ENCODE peak calls at places on chromosome 19, in ten cellular contexts. Q, S, V, C, R, E, L, B, D and W are unnamed samples.
A peak's percentile ranks its signal among the peaks of the same experiment; 100 is the strongest.

GRCh38 chr19:17468302-17469091 is 1.8 kb upstream of the SLC27A1 start:
- DNase-seq in Q (no peak), S (peak; percentile 85), V (peak; percentile 77), C (peak; percentile 67), R (no peak), E (peak; percentile 77), L (peak; percentile 86), B (peak; percentile 94), D (no peak), W (no peak)

GRCh38 chr19:49339364-49340068 is 4.3 kb downstream of the CD37 start:
- DNase-seq in Q (peak; percentile 35), S (peak; percentile 87), V (peak; percentile 88), C (peak; percentile 96), R (no peak), E (peak; percentile 88), L (peak; percentile 91), B (peak; percentile 97), D (no peak), W (no peak)

GRCh38 chr19:39253374-39254149 is 4.9 kb upstream of the IFNL4 start:
- DNase-seq in Q (no peak), S (no peak), V (no peak), C (no peak), R (no peak), E (no peak), L (no peak), B (no peak), D (no peak), W (no peak)

GRCh38 chr19:18435848-18436631 is 1.9 kb downstream of the ISYNA1 start:
- DNase-seq in Q (no peak), S (no peak), V (no peak), C (peak; percentile 51), R (no peak), E (peak; percentile 36), L (no peak), B (no peak), D (no peak), W (no peak)

GRCh38 chr19:3923912-3924311 is 9.0 kb upstream of the NMRK2 start:
- DNase-seq in Q (no peak), S (no peak), V (no peak), C (no peak), R (no peak), E (no peak), L (no peak), B (no peak), D (no peak), W (no peak)

GRCh38 chr19:30060872-30061556 is 119.0 kb downstream of the URI1 start:
- DNase-seq in Q (no peak), S (no peak), V (no peak), C (peak; percentile 51), R (no peak), E (no peak), L (no peak), B (no peak), D (no peak), W (no peak)

GRCh38 chr19:44072543-44073401 is 813 bp downstream of the ZNF284 start:
- DNase-seq in Q (no peak), S (no peak), V (no peak), C (no peak), R (no peak), E (no peak), L (no peak), B (no peak), D (no peak), W (no peak)

GRCh38 chr19:17385878-17386611 is 8.0 kb downstream of the CCDC194 start:
- DNase-seq in Q (no peak), S (peak; percentile 65), V (peak; percentile 58), C (peak; percentile 92), R (peak; percentile 74), E (no peak), L (peak; percentile 62), B (peak; percentile 79), D (no peak), W (no peak)

GRCh38 chr19:16334421-16334820 is 9.8 kb downstream of the KLF2 start:
- DNase-seq in Q (no peak), S (no peak), V (no peak), C (no peak), R (no peak), E (no peak), L (no peak), B (no peak), D (no peak), W (no peak)

GRCh38 chr19:35265126-35265995 is 3.4 kb upstream of the USF2 start:
- DNase-seq in Q (no peak), S (peak; percentile 14), V (peak; percentile 36), C (peak; percentile 49), R (no peak), E (no peak), L (peak; percentile 26), B (peak; percentile 53), D (no peak), W (no peak)

GRCh38 chr19:13051581-13052165 is 51.0 kb downstream of the LYL1 start:
- DNase-seq in Q (no peak), S (peak; percentile 88), V (peak; percentile 83), C (peak; percentile 93), R (no peak), E (peak; percentile 77), L (peak; percentile 92), B (peak; percentile 88), D (no peak), W (peak; percentile 99)

GRCh38 chr19:42068361-42068755 is 1.6 kb downstream of the GRIK5 start:
- DNase-seq in Q (no peak), S (no peak), V (no peak), C (no peak), R (no peak), E (no peak), L (no peak), B (no peak), D (no peak), W (no peak)

GRCh38 chr19:15374796-15375440 is 4.7 kb downstream of the AKAP8 start:
- DNase-seq in Q (no peak), S (no peak), V (no peak), C (no peak), R (no peak), E (no peak), L (no peak), B (peak; percentile 90), D (no peak), W (peak; percentile 58)

GRCh38 chr19:1766800-1767352 is 13.6 kb downstream of the ONECUT3 start:
- DNase-seq in Q (no peak), S (no peak), V (no peak), C (no peak), R (no peak), E (no peak), L (no peak), B (no peak), D (no peak), W (no peak)

GRCh38 chr19:1769645-1769985 is 16.3 kb downstream of the ONECUT3 start:
- DNase-seq in Q (no peak), S (no peak), V (no peak), C (peak; percentile 56), R (no peak), E (no peak), L (no peak), B (no peak), D (no peak), W (no peak)

GRCh38 chr19:1767464-1767933 is 14.2 kb downstream of the ONECUT3 start:
- DNase-seq in Q (no peak), S (peak; percentile 51), V (no peak), C (peak; percentile 89), R (peak; percentile 62), E (no peak), L (peak; percentile 28), B (no peak), D (no peak), W (no peak)

GRCh38 chr19:1768918-1769644 is 15.8 kb downstream of the ONECUT3 start:
- DNase-seq in Q (no peak), S (no peak), V (no peak), C (no peak), R (no peak), E (no peak), L (no peak), B (no peak), D (no peak), W (no peak)

DNA sequence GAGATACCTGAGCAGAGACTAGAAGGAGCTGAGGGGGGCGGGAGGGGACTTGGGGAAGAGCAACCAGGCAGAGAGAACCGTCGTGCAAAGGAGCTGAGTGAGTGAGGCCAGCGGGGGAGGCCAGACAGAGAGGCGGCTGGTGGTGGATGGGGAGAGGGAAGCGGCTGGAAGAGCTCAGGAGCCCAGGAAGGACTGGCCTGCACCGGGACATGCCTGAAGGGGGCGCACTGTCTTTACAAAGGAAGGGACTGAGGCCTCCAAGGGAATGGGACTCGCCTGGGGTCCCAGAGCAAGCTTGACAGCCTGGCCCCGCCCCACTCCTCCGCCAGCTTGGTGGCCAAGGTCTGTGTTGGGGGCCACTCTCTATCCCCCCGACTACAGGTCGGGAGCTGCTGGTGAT is 14.9 kb downstream of the ONECUT3 start:
- DNase-seq in Q (no peak), S (no peak), V (no peak), C (peak; percentile 94), R (no peak), E (no peak), L (no peak), B (no peak), D (no peak), W (no peak)
- TF ChIP-seq CTCF in Q (peak; percentile 39), S (no peak), V (peak; percentile 25), C (peak; percentile 74), R (peak; percentile 38), E (no peak), L (no peak), B (no peak), D (peak; percentile 23), W (no peak)

GRCh38 chr19:6210721-6211600 is 68.8 kb downstream of the MLLT1 start:
- DNase-seq in Q (no peak), S (no peak), V (peak; percentile 22), C (no peak), R (no peak), E (no peak), L (no peak), B (no peak), D (no peak), W (no peak)
- TF ChIP-seq CTCF in Q (no peak), S (no peak), V (no peak), C (no peak), R (no peak), E (no peak), L (no peak), B (no peak), D (no peak), W (no peak)

DNA sequence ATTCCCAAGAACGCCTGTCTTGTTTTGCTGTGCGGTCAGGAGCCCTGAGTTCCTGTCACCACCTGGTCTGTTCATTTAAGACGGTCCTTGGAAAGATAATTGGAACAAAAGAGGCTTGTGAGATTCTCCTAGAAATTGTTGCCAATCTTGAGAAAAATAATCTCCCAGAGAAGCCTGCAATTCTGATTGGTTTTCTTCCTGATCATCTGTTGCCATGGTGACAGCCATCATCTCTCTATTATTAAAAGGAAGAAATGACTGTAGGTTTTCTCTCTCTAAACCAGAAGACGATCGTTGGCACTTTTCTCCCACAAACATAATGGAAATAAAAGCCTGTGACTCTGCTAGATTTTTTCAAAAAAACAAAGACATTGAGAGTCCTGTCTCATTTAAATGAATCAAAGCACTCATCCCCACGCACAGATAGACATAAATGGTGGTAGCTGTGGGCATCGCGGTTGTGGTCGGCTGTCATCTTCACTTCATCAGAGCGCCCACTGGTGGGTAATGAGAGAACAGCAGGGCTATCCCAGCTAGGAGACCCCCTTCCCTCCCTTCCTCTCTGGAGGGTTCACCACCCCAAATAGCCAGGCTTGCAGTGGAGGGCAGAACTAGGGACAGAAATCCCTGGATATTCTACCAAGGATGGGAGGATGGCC is 21.7 kb upstream of the CALM3 start:
- DNase-seq in Q (no peak), S (no peak), V (no peak), C (peak; percentile 81), R (peak; percentile 47), E (no peak), L (no peak), B (no peak), D (no peak), W (no peak)
- TF ChIP-seq CTCF in Q (peak; percentile 38), S (no peak), V (no peak), C (peak; percentile 75), R (peak; percentile 79), E (no peak), L (no peak), B (peak; percentile 18), D (peak; percentile 37), W (peak; percentile 1)

GRCh38 chr19:55685776-55686175 is 10.8 kb downstream of the EPN1 start:
- DNase-seq in Q (no peak), S (no peak), V (no peak), C (no peak), R (no peak), E (no peak), L (no peak), B (no peak), D (no peak), W (no peak)
- TF ChIP-seq CTCF in Q (no peak), S (no peak), V (no peak), C (no peak), R (no peak), E (no peak), L (no peak), B (no peak), D (no peak), W (no peak)